ENCODE peak calls at places on chromosomes 5 and 9, in six cellular contexts. D is fibroblast of lung, E is pancreas, Z is nephron progenitor cell, I is right atrium auricular region, P is A673. G is an unnamed sample.

GRCh38 chr9:101462558-101462957 is 27.0 kb upstream of the ALDOB start:
- DNase-seq in P (peak), E (no peak), Z (no peak), D (peak), I (no peak), G (no peak)

GRCh38 chr5:110590187-110590586 is 136.3 kb downstream of the TMEM232 start:
- DNase-seq in P (peak), E (no peak), D (peak), Z (no peak), I (no peak), G (no peak)

GRCh38 chr5:114055318-114055788 is 306.5 kb upstream of the KCNN2 start:
- DNase-seq in E (peak), D (peak), I (no peak), Z (peak), P (peak), G (no peak)

GRCh38 chr9:127917603-127918002 is 762 bp upstream of the ST6GALNAC4 start:
- DNase-seq in I (no peak), E (no peak), P (no peak), Z (no peak), D (no peak), G (no peak)

GRCh38 chr5:97420646-97421045 is 237.6 kb upstream of the RIOK2 start:
- DNase-seq in D (no peak), P (no peak), E (no peak), I (no peak), Z (no peak), G (no peak)

GRCh38 chr5:100667021-100667671 is 132.0 kb downstream of the FAM174A start:
- DNase-seq in D (peak), I (no peak), E (no peak), P (peak), Z (no peak), G (no peak)

GRCh38 chr9:21817176-21817575 is 14.7 kb downstream of the MTAP start:
- DNase-seq in D (peak), Z (no peak), I (no peak), E (no peak), P (no peak), G (no peak)

GRCh38 chr9:14313951-14314423 is at the start of gene NFIB:
- DNase-seq in Z (peak), E (peak), D (peak), P (no peak), I (no peak), G (no peak)

GRCh38 chr9:74887041-74887980 is at the start of gene TRPM6:
- DNase-seq in D (peak), Z (peak), I (peak), E (peak), P (peak), G (peak)

GRCh38 chr9:16992138-16992537 is 121.7 kb upstream of the BNC2 start:
- DNase-seq in I (no peak), Z (no peak), E (no peak), D (no peak), P (no peak), G (no peak)

GRCh38 chr9:136059321-136059791 is 35.7 kb downstream of the NACC2 start:
- DNase-seq in D (no peak), E (no peak), P (no peak), I (no peak), Z (no peak), G (peak)

GRCh38 chr5:123571927-123572326 is 60.0 kb downstream of the CSNK1G3 start:
- DNase-seq in I (no peak), E (no peak), P (no peak), Z (no peak), D (peak), G (no peak)

GRCh38 chr5:1474183-1474839 is 29.1 kb upstream of the SLC6A3 start:
- DNase-seq in I (no peak), E (peak), Z (no peak), P (no peak), D (no peak), G (no peak)

GRCh38 chr9:122065923-122066629 is 27.0 kb downstream of the TTLL11 start:
- DNase-seq in P (no peak), E (no peak), I (no peak), Z (no peak), D (no peak), G (no peak)

GRCh38 chr5:119037496-119038215 is 33.2 kb upstream of the DMXL1 start:
- DNase-seq in D (peak), P (no peak), I (no peak), E (no peak), Z (no peak), G (no peak)

GRCh38 chr5:131109540-131110255 is 55.4 kb downstream of the HINT1 start:
- DNase-seq in Z (peak), P (peak), D (peak), E (no peak), I (no peak), G (no peak)

GRCh38 chr5:157502143-157502647 is 42.2 kb downstream of the NIPAL4 start:
- DNase-seq in Z (no peak), D (peak), I (no peak), P (no peak), E (no peak), G (no peak)

GRCh38 chr9:13769006-13769405 is 489.5 kb upstream of the MPDZ start:
- DNase-seq in I (no peak), D (no peak), P (no peak), E (no peak), Z (no peak), G (no peak)

GRCh38 chr5:21919417-21920022 is 933.6 kb downstream of the CDH12 start:
- DNase-seq in D (peak), Z (peak), P (peak), E (no peak), I (no peak), G (no peak)
- TF ChIP-seq CTCF in D (peak), Z (peak), P (peak), E (peak), I (peak), G (peak)

GRCh38 chr9:2872307-2872940 is 28.5 kb upstream of the PUM3 start:
- DNase-seq in E (no peak), D (peak), P (peak), I (no peak), Z (peak), G (no peak)
- TF ChIP-seq CTCF in E (no peak), D (no peak), P (peak), I (no peak), Z (peak), G (no peak)

DNA sequence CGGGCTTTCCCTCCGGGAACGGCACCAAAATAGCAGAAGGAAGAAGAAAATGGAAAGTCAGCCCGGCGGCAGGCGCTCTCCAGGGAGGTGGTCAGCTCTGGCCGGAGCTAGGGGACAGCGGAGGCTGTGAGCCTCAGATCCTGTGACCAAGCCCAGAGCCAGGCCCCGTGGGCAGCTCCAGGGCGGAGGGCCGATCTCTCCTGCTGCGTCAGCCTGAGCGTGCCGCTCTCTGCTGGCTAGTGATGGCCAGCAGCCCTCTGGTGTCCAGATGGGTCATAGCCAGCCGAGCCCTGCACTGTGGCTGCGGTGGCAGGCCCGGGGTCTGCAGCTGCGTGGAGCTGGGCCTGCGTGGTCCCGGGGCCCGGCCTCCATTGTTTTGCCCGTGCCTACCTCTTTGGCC is 16.9 kb upstream of the NRARP start:
- DNase-seq in E (peak), I (no peak), Z (peak), D (peak), P (no peak), G (peak)
- TF ChIP-seq CTCF in E (no peak), I (no peak), Z (peak), D (peak), P (no peak), G (peak)

GRCh38 chr9:88801214-88801796 is 190.0 kb upstream of the S1PR3 start:
- DNase-seq in E (no peak), Z (no peak), D (no peak), P (no peak), I (no peak), G (peak)
- TF ChIP-seq CTCF in E (no peak), Z (no peak), D (no peak), P (no peak), I (no peak), G (no peak)

DNA sequence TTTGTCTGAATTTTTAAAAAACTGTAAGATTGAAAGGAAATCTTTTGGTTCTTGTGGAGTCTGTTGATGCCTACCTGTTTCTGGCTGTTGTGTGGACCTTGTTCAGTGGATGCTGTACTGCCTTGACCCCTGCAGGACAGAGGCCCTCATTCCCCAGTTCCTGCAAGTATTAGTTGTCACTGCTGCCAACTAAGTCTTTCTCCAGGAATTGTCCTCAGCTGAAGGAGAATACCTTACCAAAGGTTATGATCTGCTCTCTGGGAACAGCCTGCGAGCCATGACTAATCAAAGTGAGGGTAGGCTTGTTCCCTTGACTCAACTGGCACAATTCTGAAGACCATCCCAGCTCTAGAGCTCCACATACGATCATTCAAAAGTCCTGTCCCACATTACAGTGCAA is 145.3 kb upstream of the FST start:
- DNase-seq in P (no peak), I (no peak), Z (no peak), E (no peak), D (no peak), G (no peak)
- TF ChIP-seq CTCF in P (no peak), I (no peak), Z (peak), E (no peak), D (peak), G (no peak)

GRCh38 chr9:109520475-109521132 is 22.5 kb upstream of the PTPN3 start:
- DNase-seq in P (peak), Z (peak), E (peak), D (peak), I (peak), G (no peak)
- TF ChIP-seq CTCF in P (peak), Z (peak), E (peak), D (peak), I (peak), G (peak)

GRCh38 chr5:33423018-33423630 is 17.6 kb upstream of the TARS1 start:
- DNase-seq in E (no peak), P (peak), I (no peak), D (peak), Z (no peak), G (no peak)
- TF ChIP-seq CTCF in E (peak), P (peak), I (no peak), D (no peak), Z (peak), G (no peak)

GRCh38 chr9:109560470-109561132 is 62.5 kb upstream of the PTPN3 start:
- DNase-seq in D (no peak), E (no peak), Z (no peak), I (no peak), P (no peak), G (no peak)
- TF ChIP-seq CTCF in D (no peak), E (no peak), Z (peak), I (no peak), P (no peak), G (no peak)

GRCh38 chr9:72486606-72486955 is 34.8 kb upstream of the TMC1 start:
- DNase-seq in P (no peak), Z (no peak), I (no peak), D (no peak), E (no peak), G (no peak)

GRCh38 chr9:72485821-72486605 is 35.4 kb upstream of the TMC1 start:
- DNase-seq in I (no peak), E (no peak), P (peak), Z (no peak), D (peak), G (no peak)

GRCh38 chr9:72491242-72491641 is 30.2 kb upstream of the TMC1 start:
- DNase-seq in I (no peak), D (no peak), P (no peak), Z (no peak), E (no peak), G (no peak)

GRCh38 chr9:72494051-72494450 is 27.4 kb upstream of the TMC1 start:
- DNase-seq in P (no peak), E (no peak), I (no peak), D (no peak), Z (no peak), G (no peak)

GRCh38 chr9:72489986-72490385 is 31.4 kb upstream of the TMC1 start:
- DNase-seq in Z (no peak), P (no peak), E (no peak), I (no peak), D (no peak), G (no peak)
- TF ChIP-seq CTCF in Z (no peak), P (no peak), E (no peak), I (no peak), D (no peak), G (no peak)

DNA sequence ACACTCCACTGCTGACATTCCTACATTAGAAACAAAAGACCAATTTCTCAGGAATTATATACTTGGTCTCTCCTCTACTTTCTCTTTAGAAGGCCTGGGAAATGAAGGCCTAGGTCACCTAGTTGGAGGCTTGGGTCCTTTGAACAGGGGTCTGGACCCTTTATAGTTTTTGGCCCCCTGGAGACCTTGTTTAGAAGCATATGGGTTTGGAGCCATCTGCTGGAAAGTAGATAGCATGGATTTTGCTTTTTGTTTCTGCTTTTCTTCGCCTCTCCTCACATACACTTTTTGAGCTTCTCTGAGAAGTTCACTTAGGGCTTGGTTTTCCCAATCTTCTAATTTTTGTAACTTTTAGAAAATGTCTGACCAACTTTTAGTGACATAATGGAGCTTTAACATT is 67.1 kb upstream of the CDK20 start:
- DNase-seq in E (no peak), Z (no peak), D (peak), P (peak), I (no peak), G (no peak)
- TF ChIP-seq CTCF in E (peak), Z (peak), D (peak), P (peak), I (no peak), G (no peak)

G was measured in coronary artery.